ENCODE peak calls at places on chromosomes 16 and 17, in five cellular contexts. R, H, P, Q and K are unnamed samples.

GRCh38 chr16:69513180-69513966 is 52.4 kb upstream of the NFAT5 start:
- DNase-seq in R (no peak), H (no peak), P (no peak), Q (no peak), K (no peak)

GRCh38 chr17:82598256-82599011 is 49.8 kb downstream of the WDR45B start:
- DNase-seq in R (no peak), H (no peak), P (no peak), Q (no peak), K (no peak)

GRCh38 chr17:31327534-31328526 is 6.4 kb upstream of the EVI2A start:
- DNase-seq in R (no peak), H (no peak), P (no peak), Q (no peak), K (no peak)

GRCh38 chr17:81322271-81323082 is 27.4 kb upstream of the SLC38A10 start:
- DNase-seq in R (peak; percentile 85), H (no peak), P (no peak), Q (peak; percentile 71), K (peak; percentile 70)

GRCh38 chr16:87177627-87178026 is 139.6 kb downstream of the C16orf95 start:
- DNase-seq in R (no peak), H (no peak), P (no peak), Q (no peak), K (no peak)

GRCh38 chr16:85610446-85611204 is 2.5 kb upstream of the GSE1 start:
- DNase-seq in R (peak; percentile 95), H (no peak), P (peak; percentile 67), Q (peak; percentile 96), K (peak; percentile 83)

GRCh38 chr16:24731722-24732419 is 2.4 kb downstream of the TNRC6A start:
- DNase-seq in R (no peak), H (no peak), P (no peak), Q (no peak), K (no peak)

GRCh38 chr17:19672009-19672837 is 23.7 kb downstream of the ALDH3A2 start:
- DNase-seq in R (no peak), H (no peak), P (no peak), Q (peak; percentile 1), K (no peak)

GRCh38 chr16:21638573-21638975 is 13.8 kb downstream of the IGSF6 start:
- DNase-seq in R (no peak), H (no peak), P (no peak), Q (no peak), K (no peak)

DNA sequence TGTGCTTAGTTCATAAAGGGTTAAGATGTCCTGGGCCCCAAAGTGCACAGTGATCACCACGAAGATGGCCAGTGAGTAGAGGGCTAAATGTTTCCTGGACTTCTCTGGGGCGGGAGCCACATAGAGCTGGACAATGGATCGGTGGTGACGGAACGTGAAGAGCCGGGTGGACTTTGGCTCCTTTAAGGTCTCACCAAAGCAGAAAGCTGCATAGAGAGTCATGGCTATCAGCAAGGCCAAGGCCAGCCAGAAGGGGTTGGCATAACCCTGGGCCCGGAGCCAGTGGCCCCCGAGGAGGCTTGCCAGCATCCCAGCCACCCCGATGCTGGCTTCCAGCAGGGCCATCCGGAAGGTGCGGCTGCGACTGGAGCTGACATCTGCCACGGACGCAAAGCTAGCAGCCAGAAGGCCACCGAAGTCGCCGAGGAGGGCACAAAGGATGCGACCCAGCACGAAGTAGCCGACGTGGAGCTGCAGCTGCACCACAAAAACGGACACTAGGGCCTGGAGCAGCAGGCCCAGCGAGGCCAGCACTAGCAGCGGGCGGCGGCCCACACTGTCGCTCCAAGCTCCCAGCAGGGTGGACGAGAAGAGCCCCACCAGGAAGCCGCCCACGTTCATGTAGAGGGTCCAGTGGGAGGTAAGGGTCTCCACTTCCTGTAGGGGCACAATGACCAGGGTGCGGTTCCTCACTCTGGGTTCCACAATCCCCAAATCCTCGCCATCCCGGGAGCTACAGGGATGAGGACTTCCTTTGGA is 1.0 kb downstream of the SLC46A1 start:
- DNase-seq in R (no peak), H (no peak), P (no peak), Q (peak; percentile 64), K (no peak)
- TF ChIP-seq SIN3A in R (no peak), H (no peak), P (no peak), Q (no peak), K (no peak)

GRCh38 chr16:88369447-88370008 is 13.2 kb upstream of the ZNF469 start:
- DNase-seq in R (no peak), H (no peak), P (no peak), Q (no peak), K (no peak)

GRCh38 chr16:88366704-88367047 is 16.1 kb upstream of the ZNF469 start:
- DNase-seq in R (no peak), H (no peak), P (no peak), Q (no peak), K (no peak)

GRCh38 chr16:88368994-88369393 is 13.8 kb upstream of the ZNF469 start:
- DNase-seq in R (no peak), H (no peak), P (no peak), Q (no peak), K (no peak)

GRCh38 chr16:88367560-88367959 is 15.2 kb upstream of the ZNF469 start:
- DNase-seq in R (no peak), H (no peak), P (no peak), Q (no peak), K (no peak)

DNA sequence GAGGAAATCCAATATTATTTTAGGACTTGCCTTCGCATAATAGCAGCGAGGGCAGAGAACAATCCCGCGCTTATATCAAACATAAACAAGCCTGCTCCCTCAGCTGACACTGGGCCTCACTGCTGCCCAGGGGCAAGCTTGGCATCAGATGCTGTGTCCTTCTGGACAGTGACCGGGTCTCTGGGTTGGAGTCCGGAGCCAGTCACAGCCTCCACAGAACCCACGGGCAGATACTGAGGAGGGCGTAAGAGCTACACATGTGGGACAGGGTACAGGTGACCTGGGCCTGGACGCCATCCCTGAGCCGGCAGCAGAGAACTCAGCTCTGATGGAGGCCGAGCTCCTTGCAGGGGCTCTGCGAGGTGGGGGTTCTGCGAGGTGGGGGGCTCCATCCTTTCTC is 14.7 kb upstream of the ZNF469 start:
- DNase-seq in R (no peak), H (no peak), P (no peak), Q (no peak), K (no peak)
- TF ChIP-seq SIN3A in R (no peak), H (no peak), P (no peak), Q (no peak), K (no peak)

GRCh38 chr17:29241015-29241963 is 5.4 kb upstream of the CRYBA1 start:
- DNase-seq in R (peak; percentile 25), H (no peak), P (peak; percentile 80), Q (no peak), K (peak; percentile 74)
- TF ChIP-seq SIN3A in R (no peak), H (no peak), P (no peak), Q (no peak), K (no peak)

DNA sequence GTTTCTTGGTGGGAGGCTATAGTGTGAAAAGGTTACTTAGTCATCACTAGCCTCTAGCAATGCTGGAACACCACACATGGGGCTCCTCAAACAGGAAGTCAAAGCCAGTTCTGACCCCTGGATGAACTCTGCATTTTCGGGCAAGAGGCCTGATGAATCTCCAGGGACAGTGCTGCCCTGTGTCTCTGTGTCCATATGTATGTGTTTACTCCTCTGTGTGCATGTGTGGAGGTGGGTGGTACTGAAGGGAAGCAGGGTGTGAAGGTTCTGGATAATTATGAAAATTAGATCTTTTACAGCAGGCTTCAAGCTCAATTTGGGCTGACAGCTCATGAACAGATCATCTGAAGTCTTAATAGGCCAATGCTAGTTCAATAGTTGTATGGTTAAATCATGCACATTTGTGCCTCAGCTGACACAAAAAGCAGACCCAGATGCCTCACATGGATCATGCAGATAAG is 133.6 kb downstream of the SNX11 start:
- DNase-seq in R (peak; percentile 91), H (peak; percentile 54), P (peak; percentile 47), Q (no peak), K (peak; percentile 88)
- TF ChIP-seq SIN3A in R (no peak), H (no peak), P (no peak), Q (no peak), K (no peak)

GRCh38 chr16:11672206-11673090 is 4.2 kb downstream of the SNN start:
- DNase-seq in R (no peak), H (peak; percentile 39), P (no peak), Q (no peak), K (no peak)
- TF ChIP-seq SIN3A in R (no peak), H (no peak), P (no peak), Q (no peak), K (no peak)

DNA sequence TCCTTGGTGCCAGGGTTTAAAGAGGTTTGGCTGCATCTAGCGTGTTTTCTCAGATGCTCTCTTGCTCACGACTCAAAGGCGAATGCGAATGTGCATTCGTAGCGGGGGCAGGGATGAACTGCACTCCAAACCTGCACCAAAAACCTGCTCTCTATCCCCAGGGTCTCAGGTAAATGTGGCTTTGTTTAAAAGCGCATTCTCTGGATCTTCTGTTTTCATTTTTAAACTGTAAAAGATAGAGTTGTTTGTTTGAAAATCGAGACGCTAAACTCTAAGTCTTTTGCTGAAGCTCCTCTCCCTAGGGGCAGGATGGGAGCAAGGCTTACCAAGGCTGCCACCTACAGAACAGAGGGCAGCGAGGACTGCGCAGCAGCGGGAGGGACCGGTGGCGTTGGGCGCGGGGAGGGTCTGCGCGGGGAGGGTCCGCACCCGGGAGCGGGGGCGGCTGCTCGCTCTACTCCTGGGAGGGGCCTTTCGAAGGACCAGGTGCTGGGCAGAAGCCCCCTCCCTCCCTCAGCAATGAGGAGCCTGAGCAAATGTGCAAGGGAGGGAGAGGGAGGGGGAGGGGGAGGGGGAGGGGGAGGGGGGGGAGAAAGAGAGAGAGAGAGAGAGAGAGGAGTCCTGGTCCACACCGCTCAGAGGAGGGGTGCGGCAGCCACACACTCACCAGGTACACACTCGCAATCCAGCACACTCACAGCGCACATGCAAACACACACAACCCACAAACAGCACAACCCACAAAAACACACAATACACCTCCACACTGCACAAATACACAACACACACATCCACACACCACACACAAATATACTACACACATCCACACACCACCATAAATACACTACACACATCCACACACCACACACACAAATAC is 142.8 kb downstream of the GRIN2A start:
- DNase-seq in R (no peak), H (no peak), P (no peak), Q (peak; percentile 81), K (no peak)
- TF ChIP-seq SIN3A in R (no peak), H (no peak), P (no peak), Q (no peak), K (no peak)

GRCh38 chr16:31351246-31351936 is 3.6 kb upstream of the ITGAX start:
- DNase-seq in R (no peak), H (no peak), P (no peak), Q (no peak), K (no peak)

GRCh38 chr16:31344712-31345111 is 10.3 kb upstream of the ITGAX start:
- DNase-seq in R (no peak), H (peak; percentile 62), P (no peak), Q (no peak), K (no peak)

GRCh38 chr16:31350275-31351005 is 4.5 kb upstream of the ITGAX start:
- DNase-seq in R (no peak), H (no peak), P (no peak), Q (no peak), K (no peak)

GRCh38 chr16:31348578-31348977 is 6.4 kb upstream of the ITGAX start:
- DNase-seq in R (no peak), H (no peak), P (no peak), Q (no peak), K (no peak)

DNA sequence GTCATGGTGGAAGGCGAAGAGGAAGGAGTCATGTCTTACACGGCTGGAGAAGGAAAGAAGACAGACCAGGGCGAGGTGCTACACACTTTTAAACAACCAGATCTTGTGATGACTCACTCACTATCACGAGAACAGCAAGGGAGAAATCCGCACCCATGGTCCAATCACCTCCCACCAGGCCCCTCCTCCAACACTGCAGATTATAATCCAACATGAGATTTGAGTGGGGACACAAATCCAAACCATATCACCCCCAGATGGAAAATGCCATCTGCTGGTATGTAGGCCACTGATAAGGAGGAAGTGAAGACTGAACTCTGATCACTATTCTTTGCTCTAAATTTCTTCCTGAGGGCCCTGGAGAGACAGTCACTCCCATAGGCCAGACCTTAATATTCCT is 7.5 kb upstream of the ITGAX start:
- DNase-seq in R (peak; percentile 48), H (no peak), P (no peak), Q (no peak), K (no peak)
- TF ChIP-seq SIN3A in R (no peak), H (no peak), P (no peak), Q (no peak), K (no peak)